ENCODE peak calls at places on chromosomes 2 and 18, in four cellular contexts. One of them, this sample, is unnamed.

GRCh38 chr2:23009545-23010149 is 375.3 kb upstream of the KLHL29 start:
- DNase-seq in HFFc6: peak; percentile 13
- DNase-seq in AG04449: no peak
- DNase-seq in stimulated activated naive CD8-positive, alpha-beta T cell treated with anti-CD3 and anti-CD28 coated beads, Interleukin-15, amount 100 ng/mL, for 72 hours: no peak
- DNase-seq in this sample: no peak

GRCh38 chr2:134199123-134199522 is 54.7 kb upstream of the MGAT5 start:
- DNase-seq in AG04449: no peak
- DNase-seq in stimulated activated naive CD8-positive, alpha-beta T cell treated with anti-CD3 and anti-CD28 coated beads, Interleukin-15, amount 100 ng/mL, for 72 hours: no peak
- DNase-seq in HFFc6: no peak
- DNase-seq in this sample: no peak

GRCh38 chr2:167964650-167965404 is 282.6 kb downstream of the STK39 start:
- DNase-seq in stimulated activated naive CD8-positive, alpha-beta T cell treated with anti-CD3 and anti-CD28 coated beads, Interleukin-15, amount 100 ng/mL, for 72 hours: no peak
- DNase-seq in HFFc6: peak; percentile 13
- DNase-seq in AG04449: no peak
- DNase-seq in this sample: no peak

GRCh38 chr2:234243871-234244565 is 193.5 kb downstream of the SPP2 start:
- DNase-seq in HFFc6: no peak
- DNase-seq in AG04449: no peak
- DNase-seq in stimulated activated naive CD8-positive, alpha-beta T cell treated with anti-CD3 and anti-CD28 coated beads, Interleukin-15, amount 100 ng/mL, for 72 hours: no peak
- DNase-seq in this sample: no peak

GRCh38 chr2:166106431-166107015 is 21.3 kb downstream of the SCN1A start:
- DNase-seq in HFFc6: no peak
- DNase-seq in AG04449: no peak
- DNase-seq in stimulated activated naive CD8-positive, alpha-beta T cell treated with anti-CD3 and anti-CD28 coated beads, Interleukin-15, amount 100 ng/mL, for 72 hours: no peak
- DNase-seq in this sample: no peak

GRCh38 chr2:46216213-46216612 is 81.0 kb upstream of the EPAS1 start:
- DNase-seq in stimulated activated naive CD8-positive, alpha-beta T cell treated with anti-CD3 and anti-CD28 coated beads, Interleukin-15, amount 100 ng/mL, for 72 hours: no peak
- DNase-seq in HFFc6: peak; percentile 57
- DNase-seq in AG04449: peak; percentile 52
- DNase-seq in this sample: peak; percentile 16

GRCh38 chr2:101469863-101470262 is 5.0 kb downstream of the RFX8 start:
- DNase-seq in AG04449: no peak
- DNase-seq in stimulated activated naive CD8-positive, alpha-beta T cell treated with anti-CD3 and anti-CD28 coated beads, Interleukin-15, amount 100 ng/mL, for 72 hours: no peak
- DNase-seq in HFFc6: no peak
- DNase-seq in this sample: no peak

GRCh38 chr2:43853141-43854081 is 14.6 kb downstream of the ABCG8 start:
- DNase-seq in AG04449: no peak
- DNase-seq in HFFc6: no peak
- DNase-seq in stimulated activated naive CD8-positive, alpha-beta T cell treated with anti-CD3 and anti-CD28 coated beads, Interleukin-15, amount 100 ng/mL, for 72 hours: no peak
- DNase-seq in this sample: no peak

GRCh38 chr2:201795608-201796477 is 10.5 kb upstream of the CDK15 start:
- DNase-seq in AG04449: no peak
- DNase-seq in HFFc6: peak; percentile 65
- DNase-seq in stimulated activated naive CD8-positive, alpha-beta T cell treated with anti-CD3 and anti-CD28 coated beads, Interleukin-15, amount 100 ng/mL, for 72 hours: no peak
- DNase-seq in this sample: no peak

GRCh38 chr2:185787530-185788145 is 49.0 kb downstream of the FSIP2 start:
- DNase-seq in stimulated activated naive CD8-positive, alpha-beta T cell treated with anti-CD3 and anti-CD28 coated beads, Interleukin-15, amount 100 ng/mL, for 72 hours: no peak
- DNase-seq in AG04449: no peak
- DNase-seq in HFFc6: no peak
- DNase-seq in this sample: no peak

GRCh38 chr2:72676341-72677025 is 149.3 kb downstream of the EXOC6B start:
- DNase-seq in HFFc6: peak; percentile 11
- DNase-seq in AG04449: no peak
- DNase-seq in stimulated activated naive CD8-positive, alpha-beta T cell treated with anti-CD3 and anti-CD28 coated beads, Interleukin-15, amount 100 ng/mL, for 72 hours: no peak
- DNase-seq in this sample: no peak

GRCh38 chr2:232365621-232366321 is 12.8 kb upstream of the ALPP start:
- DNase-seq in AG04449: no peak
- DNase-seq in stimulated activated naive CD8-positive, alpha-beta T cell treated with anti-CD3 and anti-CD28 coated beads, Interleukin-15, amount 100 ng/mL, for 72 hours: no peak
- DNase-seq in HFFc6: peak; percentile 59
- DNase-seq in this sample: peak; percentile 8

GRCh38 chr2:20567159-20567925 is 83.6 kb downstream of the HS1BP3 start:
- DNase-seq in HFFc6: no peak
- DNase-seq in stimulated activated naive CD8-positive, alpha-beta T cell treated with anti-CD3 and anti-CD28 coated beads, Interleukin-15, amount 100 ng/mL, for 72 hours: no peak
- DNase-seq in AG04449: no peak
- DNase-seq in this sample: no peak

GRCh38 chr2:218856168-218856895 is 3.3 kb upstream of the WNT6 start:
- DNase-seq in stimulated activated naive CD8-positive, alpha-beta T cell treated with anti-CD3 and anti-CD28 coated beads, Interleukin-15, amount 100 ng/mL, for 72 hours: no peak
- DNase-seq in HFFc6: no peak
- DNase-seq in AG04449: no peak
- DNase-seq in this sample: no peak

GRCh38 chr18:477565-477964 is 22.9 kb downstream of the COLEC12 start:
- DNase-seq in stimulated activated naive CD8-positive, alpha-beta T cell treated with anti-CD3 and anti-CD28 coated beads, Interleukin-15, amount 100 ng/mL, for 72 hours: no peak
- DNase-seq in HFFc6: no peak
- DNase-seq in AG04449: no peak
- DNase-seq in this sample: no peak

GRCh38 chr18:11146238-11146946 is 3.0 kb downstream of the PIEZO2 start:
- DNase-seq in HFFc6: no peak
- DNase-seq in stimulated activated naive CD8-positive, alpha-beta T cell treated with anti-CD3 and anti-CD28 coated beads, Interleukin-15, amount 100 ng/mL, for 72 hours: no peak
- DNase-seq in AG04449: no peak
- DNase-seq in this sample: no peak

GRCh38 chr2:197786010-197786877 is 1.1 kb upstream of the BOLL start:
- DNase-seq in HFFc6: no peak
- DNase-seq in stimulated activated naive CD8-positive, alpha-beta T cell treated with anti-CD3 and anti-CD28 coated beads, Interleukin-15, amount 100 ng/mL, for 72 hours: peak; percentile 83
- DNase-seq in AG04449: no peak
- DNase-seq in this sample: no peak

GRCh38 chr2:173999272-173999671 is 34.1 kb upstream of the SP3 start:
- DNase-seq in AG04449: no peak
- DNase-seq in stimulated activated naive CD8-positive, alpha-beta T cell treated with anti-CD3 and anti-CD28 coated beads, Interleukin-15, amount 100 ng/mL, for 72 hours: no peak
- DNase-seq in HFFc6: no peak
- DNase-seq in this sample: no peak

GRCh38 chr2:73260338-73260984 is 23.8 kb downstream of the FBXO41 start:
- DNase-seq in stimulated activated naive CD8-positive, alpha-beta T cell treated with anti-CD3 and anti-CD28 coated beads, Interleukin-15, amount 100 ng/mL, for 72 hours: no peak
- DNase-seq in AG04449: no peak
- DNase-seq in HFFc6: peak; percentile 56
- DNase-seq in this sample: no peak

GRCh38 chr18:51123481-51123880 is 74.0 kb downstream of the MEX3C start:
- DNase-seq in HFFc6: no peak
- DNase-seq in stimulated activated naive CD8-positive, alpha-beta T cell treated with anti-CD3 and anti-CD28 coated beads, Interleukin-15, amount 100 ng/mL, for 72 hours: no peak
- DNase-seq in AG04449: no peak
- DNase-seq in this sample: no peak

GRCh38 chr2:228689049-228689448 is 507.6 kb upstream of the SPHKAP start:
- DNase-seq in AG04449: no peak
- DNase-seq in HFFc6: no peak
- DNase-seq in stimulated activated naive CD8-positive, alpha-beta T cell treated with anti-CD3 and anti-CD28 coated beads, Interleukin-15, amount 100 ng/mL, for 72 hours: no peak
- DNase-seq in this sample: no peak

This sample was measured in AG04450.